ENCODE peak calls at places on chromosomes 12 and 14, in seven cellular contexts. G, K, J, Z, S, Y and A are unnamed samples.
A peak's percentile ranks its signal among the peaks of the same experiment; 100 is the strongest.

GRCh38 chr12:132557969-132558856 is 52.2 kb downstream of the LRCOL1 start:
- DNase-seq in Z (no peak), K (no peak), G (no peak), J (no peak), Y (no peak), S (no peak), A (no peak)

GRCh38 chr12:30989754-30990153 is 63.2 kb downstream of the TSPAN11 start:
- DNase-seq in Y (no peak), S (no peak), J (peak; percentile 95), K (peak; percentile 52), G (peak; percentile 83), Z (no peak), A (no peak)

GRCh38 chr12:67522222-67522621 is 126.3 kb upstream of the DYRK2 start:
- DNase-seq in Z (no peak), K (no peak), Y (no peak), G (no peak), S (no peak), J (no peak), A (no peak)

GRCh38 chr14:100399052-100399849 is 76.1 kb downstream of the SLC25A47 start:
- DNase-seq in G (peak; percentile 71), Z (no peak), Y (no peak), J (no peak), S (no peak), K (no peak), A (no peak)

GRCh38 chr12:27009926-27010325 is 4.3 kb downstream of the TM7SF3 start:
- DNase-seq in Y (no peak), S (no peak), J (no peak), Z (no peak), G (no peak), K (no peak), A (no peak)

GRCh38 chr12:105279460-105280056 is 43.6 kb upstream of the APPL2 start:
- DNase-seq in J (peak; percentile 76), Y (no peak), G (peak; percentile 15), K (peak; percentile 7), Z (no peak), S (peak; percentile 13), A (no peak)

GRCh38 chr14:92654206-92654901 is 94.1 kb downstream of the LGMN start:
- DNase-seq in S (no peak), J (no peak), K (no peak), G (no peak), Y (no peak), Z (no peak), A (no peak)

GRCh38 chr14:101854366-101854765 is 92.9 kb downstream of the PPP2R5C start:
- DNase-seq in Y (no peak), G (no peak), K (no peak), Z (no peak), S (no peak), J (no peak), A (no peak)

GRCh38 chr12:131090254-131091210 is 136.8 kb downstream of the ADGRD1 start:
- DNase-seq in S (no peak), K (no peak), G (peak; percentile 4), J (peak; percentile 33), Z (peak; percentile 53), Y (peak; percentile 12), A (peak; percentile 5)

GRCh38 chr12:78181544-78182162 is 351.0 kb downstream of the NAV3 start:
- DNase-seq in J (peak; percentile 59), K (no peak), S (peak; percentile 6), Y (no peak), Z (no peak), G (peak; percentile 42), A (no peak)

GRCh38 chr12:108594323-108594903 is 3.5 kb downstream of the TMEM119 start:
- DNase-seq in G (no peak), Z (no peak), J (no peak), S (no peak), Y (no peak), K (no peak), A (no peak)

GRCh38 chr14:106134901-106135300 is 608.5 kb downstream of the TMEM121 start:
- DNase-seq in J (no peak), K (no peak), S (no peak), Z (no peak), G (no peak), Y (no peak), A (no peak)

GRCh38 chr14:51317373-51317772 is 77.3 kb downstream of the TMX1 start:
- DNase-seq in J (no peak), S (no peak), Y (no peak), G (no peak), K (no peak), Z (no peak), A (no peak)

GRCh38 chr14:84750763-84751554 is 779.0 kb upstream of the FLRT2 start:
- DNase-seq in Y (no peak), K (no peak), S (no peak), J (no peak), G (no peak), Z (no peak), A (no peak)

GRCh38 chr14:102049258-102050025 is 37.4 kb downstream of the HSP90AA1 start:
- DNase-seq in Y (no peak), G (no peak), S (no peak), J (no peak), Z (no peak), K (no peak), A (no peak)

GRCh38 chr12:53325539-53326061 is 4.2 kb upstream of the AAAS start:
- DNase-seq in Y (peak; percentile 45), K (peak; percentile 19), J (peak; percentile 80), G (peak; percentile 46), Z (peak; percentile 88), S (peak; percentile 44), A (peak; percentile 34)

GRCh38 chr12:66676241-66676640 is 2.6 kb downstream of the GRIP1 start:
- DNase-seq in Y (no peak), K (no peak), Z (no peak), G (no peak), J (no peak), S (no peak), A (no peak)

GRCh38 chr14:61281186-61281676 is at the start of gene TMEM30B:
- DNase-seq in Y (no peak), K (peak; percentile 97), G (no peak), J (peak; percentile 96), S (no peak), Z (peak; percentile 91), A (no peak)

GRCh38 chr12:74689071-74689655 is 151.5 kb downstream of the ATXN7L3B start:
- DNase-seq in K (no peak), J (no peak), Y (no peak), S (no peak), G (no peak), Z (no peak), A (no peak)

GRCh38 chr14:60313093-60313492 is 64.1 kb downstream of the PPM1A start:
- DNase-seq in G (no peak), S (no peak), Z (no peak), J (peak; percentile 76), Y (no peak), K (no peak), A (no peak)

GRCh38 chr12:46771268-46771837 is 54.4 kb downstream of the SLC38A4 start:
- DNase-seq in K (no peak), Z (no peak), J (peak; percentile 52), Y (no peak), S (no peak), G (no peak), A (no peak)

GRCh38 chr12:116320839-116321238 is 43.3 kb upstream of the MED13L start:
- DNase-seq in K (no peak), G (no peak), Z (no peak), J (no peak), S (no peak), Y (no peak), A (no peak)

GRCh38 chr12:122318607-122319311 is 52.5 kb upstream of the VPS33A start:
- DNase-seq in G (no peak), S (no peak), Z (peak; percentile 21), Y (no peak), J (no peak), K (no peak), A (no peak)

DNA sequence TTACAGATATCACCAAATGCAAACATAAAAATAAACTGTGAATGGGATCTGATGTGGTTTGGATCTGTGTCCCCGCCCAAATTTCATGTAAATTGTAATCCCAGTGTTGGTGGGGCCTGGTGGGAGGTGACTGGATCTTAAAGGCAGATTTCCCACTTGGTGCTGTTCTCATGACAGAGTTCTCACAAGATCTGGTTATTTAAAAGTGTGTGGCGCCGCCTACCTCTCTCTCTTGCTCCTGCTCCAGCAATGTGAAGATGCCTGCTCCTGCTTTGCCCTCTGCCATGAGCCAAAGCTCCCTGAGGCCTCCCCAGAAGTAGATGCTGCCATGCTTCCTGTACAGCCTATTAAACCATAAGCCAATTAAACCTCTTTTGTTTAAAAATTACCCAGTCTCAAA is 47.8 kb downstream of the SLC25A21 start:
- DNase-seq in G (no peak), J (peak; percentile 72), Z (no peak), K (no peak), S (no peak), Y (no peak), A (no peak)
- TF ChIP-seq CTCF in G (no peak), J (peak; percentile 65), Z (no peak), K (no peak), S (no peak), Y (no peak), A (no peak)

DNA sequence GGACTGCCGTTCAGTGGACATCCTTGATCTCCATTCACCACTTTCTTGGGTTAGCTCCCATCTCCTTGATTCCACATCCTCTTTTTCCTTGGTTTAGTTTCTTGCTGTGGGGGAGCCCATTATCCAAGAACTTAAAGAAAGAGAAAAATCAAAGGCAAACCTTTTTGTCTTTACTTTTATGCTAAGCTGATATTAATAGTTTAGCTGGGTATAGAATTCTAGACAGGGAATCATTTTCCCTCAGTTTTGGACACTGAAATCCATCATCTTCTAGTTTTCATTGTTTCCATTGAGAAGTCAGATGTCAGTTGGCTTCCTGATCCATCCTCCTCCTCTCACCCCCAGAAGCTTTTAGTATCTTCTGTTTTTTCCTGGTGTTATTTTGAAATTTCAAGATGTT is 8.8 kb upstream of the KIF26A start:
- DNase-seq in Y (no peak), J (no peak), Z (no peak), K (no peak), G (no peak), S (no peak), A (no peak)
- TF ChIP-seq CTCF in Y (no peak), J (no peak), Z (no peak), K (no peak), G (no peak), S (no peak), A (no peak)

GRCh38 chr14:34912182-34912581 is 37.0 kb upstream of the BAZ1A start:
- DNase-seq in S (no peak), Z (no peak), J (peak; percentile 48), Y (no peak), K (no peak), G (no peak), A (no peak)
- TF ChIP-seq CTCF in S (no peak), Z (no peak), J (peak; percentile 40), Y (no peak), K (no peak), G (no peak), A (no peak)

GRCh38 chr14:79256311-79256879 is 954.9 kb downstream of the DIO2 start:
- DNase-seq in G (no peak), S (no peak), Y (no peak), Z (no peak), J (peak; percentile 45), K (no peak), A (no peak)
- TF ChIP-seq CTCF in G (no peak), S (no peak), Y (no peak), Z (no peak), J (peak; percentile 56), K (no peak), A (no peak)

GRCh38 chr12:110338754-110339153 is 57.7 kb downstream of the ATP2A2 start:
- DNase-seq in Z (no peak), K (no peak), Y (no peak), S (no peak), G (no peak), J (peak; percentile 70), A (no peak)
- TF ChIP-seq CTCF in Z (no peak), K (no peak), Y (no peak), S (peak; percentile 34), G (peak; percentile 17), J (peak; percentile 62), A (no peak)